ENCODE peak calls at places on chromosomes 6 and 20, in six cellular contexts. One of them, this sample, is unnamed.
A peak's percentile ranks its signal among the peaks of the same experiment; 100 is the strongest.

GRCh38 chr6:168088161-168089106 is 9.4 kb upstream of the FRMD1 start:
- DNase-seq in ureter: peak; percentile 59
- DNase-seq in CD4-positive, alpha-beta T cell: no peak
- DNase-seq in T follicular helper cell: no peak
- DNase-seq in DMS79 treated with DMSO at 0.1 percent for 48 hours: no peak
- DNase-seq in T-helper 1 cell: no peak
- DNase-seq in this sample: no peak

GRCh38 chr20:14009206-14009605 is 13.9 kb downstream of the MACROD2 start:
- DNase-seq in ureter: no peak
- DNase-seq in CD4-positive, alpha-beta T cell: no peak
- DNase-seq in T follicular helper cell: no peak
- DNase-seq in DMS79 treated with DMSO at 0.1 percent for 48 hours: no peak
- DNase-seq in T-helper 1 cell: no peak
- DNase-seq in this sample: no peak

GRCh38 chr20:31562241-31562640 is 42.8 kb upstream of the ID1 start:
- DNase-seq in ureter: no peak
- DNase-seq in CD4-positive, alpha-beta T cell: no peak
- DNase-seq in T follicular helper cell: no peak
- DNase-seq in DMS79 treated with DMSO at 0.1 percent for 48 hours: peak; percentile 52
- DNase-seq in T-helper 1 cell: no peak
- DNase-seq in this sample: no peak

GRCh38 chr6:37381579-37381978 is 27.8 kb downstream of the RNF8 start:
- DNase-seq in ureter: no peak
- DNase-seq in CD4-positive, alpha-beta T cell: peak; percentile 1
- DNase-seq in T follicular helper cell: no peak
- DNase-seq in DMS79 treated with DMSO at 0.1 percent for 48 hours: peak; percentile 73
- DNase-seq in T-helper 1 cell: no peak
- DNase-seq in this sample: peak; percentile 33

GRCh38 chr20:2108987-2109386 is 7.4 kb downstream of the STK35 start:
- DNase-seq in ureter: no peak
- DNase-seq in CD4-positive, alpha-beta T cell: no peak
- DNase-seq in T follicular helper cell: no peak
- DNase-seq in DMS79 treated with DMSO at 0.1 percent for 48 hours: no peak
- DNase-seq in T-helper 1 cell: no peak
- DNase-seq in this sample: no peak

GRCh38 chr6:105609375-105609991 is 206.6 kb upstream of the PREP start:
- DNase-seq in ureter: no peak
- DNase-seq in CD4-positive, alpha-beta T cell: no peak
- DNase-seq in T follicular helper cell: no peak
- DNase-seq in DMS79 treated with DMSO at 0.1 percent for 48 hours: no peak
- DNase-seq in T-helper 1 cell: no peak
- DNase-seq in this sample: no peak

GRCh38 chr6:113287396-113287795 is 569.7 kb upstream of the MARCKS start:
- DNase-seq in ureter: no peak
- DNase-seq in CD4-positive, alpha-beta T cell: no peak
- DNase-seq in T follicular helper cell: no peak
- DNase-seq in DMS79 treated with DMSO at 0.1 percent for 48 hours: no peak
- DNase-seq in T-helper 1 cell: no peak
- DNase-seq in this sample: no peak

GRCh38 chr6:132354517-132355167 is 46.6 kb downstream of the MOXD1 start:
- DNase-seq in ureter: no peak
- DNase-seq in CD4-positive, alpha-beta T cell: peak; percentile 36
- DNase-seq in T follicular helper cell: peak; percentile 9
- DNase-seq in DMS79 treated with DMSO at 0.1 percent for 48 hours: no peak
- DNase-seq in T-helper 1 cell: no peak
- DNase-seq in this sample: no peak

GRCh38 chr20:41738584-41739193 is 120.5 kb upstream of the CHD6 start:
- DNase-seq in ureter: peak; percentile 53
- DNase-seq in CD4-positive, alpha-beta T cell: peak; percentile 3
- DNase-seq in T follicular helper cell: peak; percentile 4
- DNase-seq in DMS79 treated with DMSO at 0.1 percent for 48 hours: peak; percentile 10
- DNase-seq in T-helper 1 cell: peak; percentile 4
- DNase-seq in this sample: no peak

GRCh38 chr6:47700051-47700450 is 1.7 kb downstream of the ADGRF4 start:
- DNase-seq in ureter: peak; percentile 57
- DNase-seq in CD4-positive, alpha-beta T cell: no peak
- DNase-seq in T follicular helper cell: no peak
- DNase-seq in DMS79 treated with DMSO at 0.1 percent for 48 hours: no peak
- DNase-seq in T-helper 1 cell: no peak
- DNase-seq in this sample: no peak

GRCh38 chr6:44486002-44486421 is 98.5 kb downstream of the CDC5L start:
- DNase-seq in ureter: no peak
- DNase-seq in CD4-positive, alpha-beta T cell: no peak
- DNase-seq in T follicular helper cell: no peak
- DNase-seq in DMS79 treated with DMSO at 0.1 percent for 48 hours: no peak
- DNase-seq in T-helper 1 cell: no peak
- DNase-seq in this sample: no peak

GRCh38 chr6:132114201-132114860 is 163.2 kb upstream of the CCN2 start:
- DNase-seq in ureter: no peak
- DNase-seq in CD4-positive, alpha-beta T cell: no peak
- DNase-seq in T follicular helper cell: no peak
- DNase-seq in DMS79 treated with DMSO at 0.1 percent for 48 hours: no peak
- DNase-seq in T-helper 1 cell: no peak
- DNase-seq in this sample: no peak

GRCh38 chr6:83265384-83265783 is 72.2 kb downstream of the RWDD2A start:
- DNase-seq in ureter: no peak
- DNase-seq in CD4-positive, alpha-beta T cell: no peak
- DNase-seq in T follicular helper cell: no peak
- DNase-seq in DMS79 treated with DMSO at 0.1 percent for 48 hours: no peak
- DNase-seq in T-helper 1 cell: no peak
- DNase-seq in this sample: no peak

GRCh38 chr6:142300302-142300701 is 1.5 kb upstream of the ADGRG6 start:
- DNase-seq in ureter: no peak
- DNase-seq in CD4-positive, alpha-beta T cell: no peak
- DNase-seq in T follicular helper cell: no peak
- DNase-seq in DMS79 treated with DMSO at 0.1 percent for 48 hours: no peak
- DNase-seq in T-helper 1 cell: no peak
- DNase-seq in this sample: no peak

GRCh38 chr6:42841844-42842584 is 37.4 kb upstream of the RPL7L1 start:
- DNase-seq in ureter: no peak
- DNase-seq in CD4-positive, alpha-beta T cell: no peak
- DNase-seq in T follicular helper cell: no peak
- DNase-seq in DMS79 treated with DMSO at 0.1 percent for 48 hours: no peak
- DNase-seq in T-helper 1 cell: no peak
- DNase-seq in this sample: no peak

GRCh38 chr6:38088794-38089193 is 269.3 kb downstream of the ZFAND3 start:
- DNase-seq in ureter: no peak
- DNase-seq in CD4-positive, alpha-beta T cell: no peak
- DNase-seq in T follicular helper cell: no peak
- DNase-seq in DMS79 treated with DMSO at 0.1 percent for 48 hours: no peak
- DNase-seq in T-helper 1 cell: no peak
- DNase-seq in this sample: no peak

GRCh38 chr20:44776977-44777376 is 31.3 kb downstream of the KCNK15 start:
- DNase-seq in ureter: no peak
- DNase-seq in CD4-positive, alpha-beta T cell: no peak
- DNase-seq in T follicular helper cell: no peak
- DNase-seq in DMS79 treated with DMSO at 0.1 percent for 48 hours: no peak
- DNase-seq in T-helper 1 cell: no peak
- DNase-seq in this sample: no peak

GRCh38 chr20:51631011-51631950 is 88.8 kb upstream of the NFATC2 start:
- DNase-seq in ureter: peak; percentile 73
- DNase-seq in CD4-positive, alpha-beta T cell: no peak
- DNase-seq in T follicular helper cell: no peak
- DNase-seq in DMS79 treated with DMSO at 0.1 percent for 48 hours: no peak
- DNase-seq in T-helper 1 cell: no peak
- DNase-seq in this sample: peak; percentile 39

GRCh38 chr6:61833176-61833716 is 452.8 kb downstream of the KHDRBS2 start:
- DNase-seq in ureter: no peak
- DNase-seq in CD4-positive, alpha-beta T cell: no peak
- DNase-seq in T follicular helper cell: no peak
- DNase-seq in DMS79 treated with DMSO at 0.1 percent for 48 hours: no peak
- DNase-seq in T-helper 1 cell: no peak
- DNase-seq in this sample: no peak

GRCh38 chr6:49849121-49849907 is 17.0 kb downstream of the CRISP1 start:
- DNase-seq in ureter: no peak
- DNase-seq in CD4-positive, alpha-beta T cell: no peak
- DNase-seq in T follicular helper cell: no peak
- DNase-seq in DMS79 treated with DMSO at 0.1 percent for 48 hours: peak; percentile 75
- DNase-seq in T-helper 1 cell: no peak
- DNase-seq in this sample: no peak

GRCh38 chr6:6907286-6907685 is 200.5 kb upstream of the RREB1 start:
- DNase-seq in ureter: no peak
- DNase-seq in CD4-positive, alpha-beta T cell: no peak
- DNase-seq in T follicular helper cell: no peak
- DNase-seq in DMS79 treated with DMSO at 0.1 percent for 48 hours: no peak
- DNase-seq in T-helper 1 cell: no peak
- DNase-seq in this sample: no peak

GRCh38 chr20:53975761-53976160 is 94.6 kb downstream of the BCAS1 start:
- DNase-seq in ureter: no peak
- DNase-seq in CD4-positive, alpha-beta T cell: no peak
- DNase-seq in T follicular helper cell: no peak
- DNase-seq in DMS79 treated with DMSO at 0.1 percent for 48 hours: no peak
- DNase-seq in T-helper 1 cell: no peak
- DNase-seq in this sample: no peak

GRCh38 chr6:107493158-107494057 is 3.5 kb downstream of the SOBP start:
- DNase-seq in ureter: no peak
- DNase-seq in CD4-positive, alpha-beta T cell: no peak
- DNase-seq in T follicular helper cell: no peak
- DNase-seq in DMS79 treated with DMSO at 0.1 percent for 48 hours: peak; percentile 66
- DNase-seq in T-helper 1 cell: no peak
- DNase-seq in this sample: no peak

GRCh38 chr20:47949230-47949629 is 163.9 kb upstream of the SULF2 start:
- DNase-seq in ureter: no peak
- DNase-seq in CD4-positive, alpha-beta T cell: no peak
- DNase-seq in T follicular helper cell: no peak
- DNase-seq in DMS79 treated with DMSO at 0.1 percent for 48 hours: no peak
- DNase-seq in T-helper 1 cell: no peak
- DNase-seq in this sample: no peak

GRCh38 chr20:34018166-34018565 is 24.5 kb downstream of the RALY start:
- DNase-seq in ureter: no peak
- DNase-seq in CD4-positive, alpha-beta T cell: no peak
- DNase-seq in T follicular helper cell: no peak
- DNase-seq in DMS79 treated with DMSO at 0.1 percent for 48 hours: no peak
- DNase-seq in T-helper 1 cell: no peak
- DNase-seq in this sample: no peak

GRCh38 chr6:356828-357251 is 34.7 kb upstream of the IRF4 start:
- DNase-seq in ureter: no peak
- DNase-seq in CD4-positive, alpha-beta T cell: no peak
- DNase-seq in T follicular helper cell: no peak
- DNase-seq in DMS79 treated with DMSO at 0.1 percent for 48 hours: no peak
- DNase-seq in T-helper 1 cell: no peak
- DNase-seq in this sample: no peak

GRCh38 chr6:161023316-161023715 is 31.7 kb downstream of the MAP3K4 start:
- DNase-seq in ureter: no peak
- DNase-seq in CD4-positive, alpha-beta T cell: no peak
- DNase-seq in T follicular helper cell: no peak
- DNase-seq in DMS79 treated with DMSO at 0.1 percent for 48 hours: no peak
- DNase-seq in T-helper 1 cell: no peak
- DNase-seq in this sample: no peak

GRCh38 chr6:3795836-3796395 is 44.4 kb upstream of the PXDC1 start:
- DNase-seq in ureter: no peak
- DNase-seq in CD4-positive, alpha-beta T cell: no peak
- DNase-seq in T follicular helper cell: no peak
- DNase-seq in DMS79 treated with DMSO at 0.1 percent for 48 hours: no peak
- DNase-seq in T-helper 1 cell: no peak
- DNase-seq in this sample: no peak

GRCh38 chr6:17728551-17729222 is 22.0 kb upstream of the NUP153 start:
- DNase-seq in ureter: no peak
- DNase-seq in CD4-positive, alpha-beta T cell: no peak
- DNase-seq in T follicular helper cell: no peak
- DNase-seq in DMS79 treated with DMSO at 0.1 percent for 48 hours: no peak
- DNase-seq in T-helper 1 cell: no peak
- DNase-seq in this sample: no peak